ENCODE peak calls at places on chromosomes 3 and 15, in nine cellular contexts. D is coronary artery, N is A549, G is dorsolateral prefrontal cortex, P is left ventricle myocardium inferior, T is DND-41, K is cardiac muscle cell, V is RWPE1, M is GM12878. C is an unnamed sample.

GRCh38 chr3:169299129-169299528 is 364.4 kb downstream of the MECOM start:
- DNase-seq in D (no peak), N (no peak), G (no peak), P (no peak), T (no peak), K (no peak), V (no peak), M (no peak), C (no peak)

GRCh38 chr3:87320748-87321634 is 44.6 kb upstream of the POU1F1 start:
- DNase-seq in D (no peak), N (no peak), G (no peak), P (no peak), T (no peak), K (no peak), V (no peak), M (no peak), C (no peak)

GRCh38 chr3:59480486-59480995 is 430.7 kb upstream of the CFAP20DC start:
- DNase-seq in D (no peak), N (no peak), G (no peak), P (no peak), T (peak), K (peak), V (peak), M (peak), C (peak)

GRCh38 chr3:38985981-38986380 is 65.8 kb downstream of the SCN11A start:
- DNase-seq in D (no peak), N (no peak), G (no peak), P (no peak), T (no peak), K (peak), V (no peak), M (no peak), C (no peak)

GRCh38 chr3:77247817-77248216 is 207.9 kb downstream of the ROBO2 start:
- DNase-seq in D (no peak), N (no peak), G (no peak), P (no peak), T (no peak), K (no peak), V (no peak), M (no peak), C (no peak)

GRCh38 chr3:61521229-61521628 is 40.1 kb upstream of the PTPRG start:
- DNase-seq in D (no peak), N (no peak), G (no peak), P (no peak), T (no peak), K (no peak), V (no peak), M (peak), C (no peak)

GRCh38 chr15:64149424-64150235 is 1.9 kb upstream of the SNX22 start:
- DNase-seq in D (peak), N (peak), G (no peak), P (no peak), T (peak), K (peak), V (no peak), M (no peak), C (no peak)

GRCh38 chr3:171461087-171461917 is 1.1 kb upstream of the TNIK start:
- DNase-seq in D (no peak), N (peak), G (no peak), P (no peak), T (no peak), K (peak), V (peak), M (no peak), C (peak)

GRCh38 chr3:49199244-49199899 is 28.0 kb downstream of the KLHDC8B start:
- DNase-seq in D (peak), N (no peak), G (peak), P (peak), T (no peak), K (peak), V (peak), M (no peak), C (no peak)

GRCh38 chr3:172129868-172130751 is 90.7 kb downstream of the FNDC3B start:
- DNase-seq in D (peak), N (peak), G (no peak), P (peak), T (no peak), K (peak), V (peak), M (no peak), C (peak)

GRCh38 chr3:108450444-108450843 is 60.0 kb downstream of the MYH15 start:
- DNase-seq in D (no peak), N (no peak), G (no peak), P (no peak), T (no peak), K (no peak), V (no peak), M (no peak), C (peak)

GRCh38 chr15:42107483-42107882 is 13.1 kb upstream of the PLA2G4D start:
- DNase-seq in D (no peak), N (no peak), G (peak), P (no peak), T (no peak), K (no peak), V (no peak), M (no peak), C (no peak)

GRCh38 chr3:151852074-151852811 is 21.2 kb upstream of the SUCNR1 start:
- DNase-seq in D (no peak), N (no peak), G (no peak), P (no peak), T (peak), K (no peak), V (no peak), M (no peak), C (no peak)

GRCh38 chr15:40106203-40107161 is 2.2 kb downstream of the BMF start:
- DNase-seq in D (peak), N (peak), G (no peak), P (peak), T (no peak), K (peak), V (peak), M (peak), C (no peak)

GRCh38 chr15:57647791-57648130 is 56.1 kb downstream of the MYZAP start:
- DNase-seq in D (no peak), N (no peak), G (no peak), P (no peak), T (no peak), K (peak), V (peak), M (no peak), C (no peak)

GRCh38 chr15:25767356-25768151 is 95.6 kb downstream of the ATP10A start:
- DNase-seq in D (no peak), N (no peak), G (no peak), P (no peak), T (no peak), K (no peak), V (no peak), M (no peak), C (no peak)

GRCh38 chr15:86935841-86936240 is 856.2 kb downstream of the AGBL1 start:
- DNase-seq in D (no peak), N (no peak), G (no peak), P (no peak), T (no peak), K (no peak), V (no peak), M (no peak), C (no peak)

GRCh38 chr3:119310052-119310451 is 15.9 kb downstream of the ARHGAP31 start:
- DNase-seq in D (no peak), N (no peak), G (no peak), P (no peak), T (no peak), K (peak), V (no peak), M (no peak), C (peak)

GRCh38 chr3:6994081-6994668 is 133.3 kb downstream of the GRM7 start:
- DNase-seq in D (no peak), N (peak), G (no peak), P (no peak), T (no peak), K (no peak), V (no peak), M (no peak), C (no peak)

GRCh38 chr3:18386274-18386673 is 38.9 kb downstream of the SATB1 start:
- DNase-seq in D (no peak), N (no peak), G (no peak), P (no peak), T (no peak), K (no peak), V (no peak), M (no peak), C (no peak)

GRCh38 chr3:171192176-171192854 is 165.8 kb upstream of the SLC2A2 start:
- DNase-seq in D (no peak), N (peak), G (no peak), P (no peak), T (no peak), K (peak), V (peak), M (no peak), C (peak)

GRCh38 chr3:126126811-126127431 is 43.0 kb upstream of the SLC41A3 start:
- DNase-seq in D (peak), N (no peak), G (peak), P (peak), T (no peak), K (no peak), V (no peak), M (no peak), C (no peak)

GRCh38 chr3:123821920-123822319 is 62.2 kb downstream of the MYLK start:
- DNase-seq in D (no peak), N (no peak), G (no peak), P (no peak), T (no peak), K (no peak), V (no peak), M (no peak), C (no peak)

GRCh38 chr3:123818324-123818920 is 65.7 kb downstream of the MYLK start:
- DNase-seq in D (no peak), N (no peak), G (no peak), P (no peak), T (no peak), K (peak), V (no peak), M (no peak), C (no peak)

GRCh38 chr3:123817413-123817812 is 66.7 kb downstream of the MYLK start:
- DNase-seq in D (no peak), N (no peak), G (no peak), P (no peak), T (no peak), K (peak), V (no peak), M (no peak), C (no peak)

GRCh38 chr3:123818921-123819429 is 65.2 kb downstream of the MYLK start:
- DNase-seq in D (no peak), N (no peak), G (no peak), P (no peak), T (no peak), K (peak), V (peak), M (no peak), C (peak)

GRCh38 chr3:123819949-123820348 is 64.2 kb downstream of the MYLK start:
- DNase-seq in D (no peak), N (no peak), G (no peak), P (no peak), T (no peak), K (no peak), V (no peak), M (no peak), C (no peak)
- H3K27ac ChIP-seq in D (no peak), N (no peak), G (no peak), P (no peak), T (no peak), K (no peak), V (no peak), M (no peak), C (no peak)

DNA sequence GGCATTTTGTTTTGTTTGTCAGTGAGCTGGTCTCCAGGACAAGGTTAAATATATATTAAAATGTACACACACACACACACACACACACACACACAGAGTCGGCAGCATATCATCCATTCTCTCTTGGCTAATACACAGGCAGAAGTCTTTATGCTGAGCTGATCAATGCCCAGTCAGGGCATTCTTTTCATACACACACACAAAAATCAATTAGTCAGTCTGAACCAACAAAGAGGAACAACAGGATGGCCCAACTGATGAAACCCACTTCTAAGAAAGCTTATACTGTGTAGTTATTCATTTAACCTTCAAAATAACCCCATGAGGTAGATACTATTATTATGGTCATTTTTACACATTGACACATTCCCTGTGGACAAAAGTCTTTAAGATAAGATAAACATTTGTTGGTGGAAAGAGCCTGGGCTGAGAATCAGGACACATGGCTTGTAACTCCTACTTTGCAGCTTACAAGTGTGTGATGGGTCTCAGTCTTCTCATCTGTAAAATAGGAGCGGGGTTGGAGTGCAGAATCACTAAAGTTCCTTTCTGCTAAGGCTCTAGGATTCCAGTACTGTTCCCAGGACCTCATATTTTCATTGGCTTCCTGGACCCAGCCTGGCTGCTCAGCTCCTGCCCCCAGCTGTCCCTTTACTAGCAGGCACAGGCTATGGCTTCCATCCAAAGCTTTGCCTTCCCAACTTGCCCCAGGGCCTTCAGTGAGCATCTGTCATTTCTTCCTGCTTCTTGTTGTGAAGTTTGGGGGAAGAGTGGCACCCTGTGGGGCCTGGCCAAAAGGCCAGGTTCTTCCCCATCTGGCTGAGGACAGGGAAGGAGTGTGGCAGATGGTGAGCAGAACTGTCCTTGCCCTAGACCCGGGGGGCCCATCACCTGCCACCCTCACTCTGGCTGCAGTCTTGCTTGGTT is 27.2 kb upstream of the GLCE start:
- DNase-seq in D (no peak), N (peak), G (no peak), P (no peak), T (no peak), K (no peak), V (no peak), M (no peak), C (no peak)
- TF ChIP-seq CTCF in D (no peak), N (no peak), G (no peak), P (no peak), T (no peak), K (no peak), V (no peak), M (no peak), C (no peak)

GRCh38 chr15:83404143-83404542 is 43.0 kb upstream of the SH3GL3 start:
- DNase-seq in D (no peak), N (no peak), G (no peak), P (peak), T (no peak), K (no peak), V (no peak), M (no peak), C (no peak)

GRCh38 chr15:83396071-83396470 is 51.1 kb upstream of the SH3GL3 start:
- DNase-seq in D (no peak), N (no peak), G (no peak), P (no peak), T (no peak), K (peak), V (no peak), M (no peak), C (no peak)

GRCh38 chr15:83398591-83398990 is 48.5 kb upstream of the SH3GL3 start:
- DNase-seq in D (no peak), N (no peak), G (no peak), P (no peak), T (no peak), K (peak), V (peak), M (no peak), C (peak)
- H3K27ac ChIP-seq in D (no peak), N (no peak), G (no peak), P (no peak), T (no peak), K (no peak), V (no peak), M (no peak), C (peak)

DNA sequence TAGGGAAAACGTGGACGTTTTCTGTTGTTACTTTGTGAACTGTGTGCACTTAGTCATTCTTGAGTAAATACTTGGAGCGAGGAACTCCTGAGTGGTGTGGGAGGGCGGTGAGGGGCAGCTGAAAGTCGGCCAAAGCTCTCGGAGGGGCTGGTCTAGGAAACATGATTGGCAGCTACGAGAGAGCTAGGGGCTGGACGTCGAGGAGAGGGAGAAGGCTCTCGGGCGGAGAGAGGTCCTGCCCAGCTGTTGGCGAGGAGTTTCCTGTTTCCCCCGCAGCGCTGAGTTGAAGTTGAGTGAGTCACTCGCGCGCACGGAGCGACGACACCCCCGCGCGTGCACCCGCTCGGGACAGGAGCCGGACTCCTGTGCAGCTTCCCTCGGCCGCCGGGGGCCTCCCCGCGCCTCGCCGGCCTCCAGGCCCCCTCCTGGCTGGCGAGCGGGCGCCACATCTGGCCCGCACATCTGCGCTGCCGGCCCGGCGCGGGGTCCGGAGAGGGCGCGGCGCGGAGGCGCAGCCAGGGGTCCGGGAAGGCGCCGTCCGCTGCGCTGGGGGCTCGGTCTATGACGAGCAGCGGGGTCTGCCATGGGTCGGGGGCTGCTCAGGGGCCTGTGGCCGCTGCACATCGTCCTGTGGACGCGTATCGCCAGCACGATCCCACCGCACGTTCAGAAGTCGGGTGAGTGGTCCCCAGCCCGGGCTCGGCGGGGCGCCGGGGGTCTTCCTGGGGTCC is at the start of gene TGFBR2:
- DNase-seq in D (peak), N (peak), G (peak), P (peak), T (peak), K (peak), V (peak), M (peak), C (peak)
- TF ChIP-seq CTCF in D (no peak), N (no peak), G (no peak), P (peak), T (peak), K (peak), V (peak), M (no peak), C (peak)

GRCh38 chr3:73324203-73325155 is 263.0 kb downstream of the EBLN2 start:
- DNase-seq in D (no peak), N (no peak), G (no peak), P (no peak), T (no peak), K (peak), V (no peak), M (no peak), C (no peak)
- H3K27ac ChIP-seq in D (no peak), N (no peak), G (no peak), P (no peak), T (no peak), K (no peak), V (no peak), M (no peak), C (no peak)

DNA sequence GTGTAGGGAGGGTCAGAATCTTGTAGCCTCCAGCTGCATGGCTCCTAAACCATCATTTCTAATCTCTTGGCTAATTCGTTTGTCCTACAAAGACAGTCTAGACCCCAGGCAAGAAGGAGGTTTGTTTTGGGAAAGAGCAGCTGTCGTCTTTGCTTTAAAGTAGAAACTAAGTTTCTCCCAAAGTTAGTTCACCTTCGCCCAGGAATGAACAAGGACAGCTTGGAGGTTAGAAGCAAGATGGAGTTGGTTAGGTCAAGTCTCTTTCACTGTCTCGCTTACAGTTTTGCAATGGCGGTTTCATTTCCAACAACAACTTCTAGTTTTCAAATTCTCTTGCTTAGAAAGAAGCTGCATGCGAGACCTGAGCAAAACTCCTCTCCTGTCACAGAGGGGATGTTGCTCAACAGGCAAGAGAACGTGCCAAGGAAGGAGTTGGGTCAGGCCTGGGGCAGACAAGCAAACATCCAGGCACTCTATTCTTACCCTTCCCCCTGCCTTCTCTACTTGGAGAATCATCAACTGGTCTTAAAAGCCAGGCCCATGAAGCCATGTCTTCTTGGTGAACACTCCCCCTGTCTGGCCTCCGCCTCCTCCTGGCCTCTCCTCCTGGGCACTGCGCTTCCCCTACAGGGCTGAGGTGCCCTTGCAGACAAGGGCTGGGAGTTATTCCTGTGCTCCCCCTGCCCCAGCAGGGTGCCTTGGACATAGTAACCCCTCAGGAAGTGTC is 57.6 kb downstream of the TMEM44 start:
- DNase-seq in D (no peak), N (peak), G (no peak), P (no peak), T (no peak), K (peak), V (no peak), M (no peak), C (no peak)
- TF ChIP-seq CTCF in D (no peak), N (no peak), G (no peak), P (no peak), T (no peak), K (peak), V (no peak), M (no peak), C (no peak)

DNA sequence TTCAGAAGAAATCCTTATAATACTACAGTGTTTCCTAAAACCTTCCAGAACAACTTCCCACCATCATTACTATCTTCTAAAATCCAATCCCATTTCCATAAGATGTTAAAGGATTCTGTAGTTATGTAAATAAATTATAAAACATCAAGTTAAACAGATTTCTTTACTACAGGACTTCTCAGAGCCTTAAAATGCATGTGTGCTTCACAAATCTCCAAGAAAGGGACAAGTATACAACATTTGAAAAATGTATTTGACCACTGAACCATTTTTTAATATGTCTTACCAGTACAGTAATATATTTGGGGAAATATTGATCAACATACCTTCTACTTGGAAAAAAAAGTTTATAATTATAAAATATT is 57.5 kb downstream of the IGF2BP2 start:
- DNase-seq in D (no peak), N (no peak), G (no peak), P (no peak), T (no peak), K (no peak), V (no peak), M (no peak), C (no peak)
- H3K27ac ChIP-seq in D (no peak), N (no peak), G (no peak), P (no peak), T (no peak), K (peak), V (no peak), M (no peak), C (peak)

DNA sequence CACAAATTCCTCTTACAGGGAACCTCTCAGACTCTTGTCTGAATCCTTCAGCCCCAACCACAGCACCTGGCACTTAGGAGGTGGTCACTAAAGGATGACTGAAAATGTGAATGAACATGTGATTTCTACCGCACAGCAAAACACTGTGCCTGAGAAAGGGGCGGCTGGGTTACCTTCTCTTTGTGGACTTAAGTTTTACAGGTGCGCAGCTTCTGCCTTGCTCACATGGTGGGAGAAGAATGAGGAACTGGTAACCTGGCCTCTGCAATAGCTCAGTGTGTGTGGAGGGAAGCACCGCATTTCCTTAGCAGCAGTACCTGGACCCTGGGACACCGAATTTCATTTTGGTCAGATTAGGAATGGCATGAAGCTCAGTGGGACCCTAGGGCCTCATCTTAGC is 9.8 kb upstream of the ETV5 start:
- DNase-seq in D (no peak), N (no peak), G (no peak), P (no peak), T (no peak), K (no peak), V (no peak), M (no peak), C (no peak)
- TF ChIP-seq CTCF in D (no peak), N (no peak), G (no peak), P (no peak), T (no peak), K (no peak), V (no peak), M (no peak), C (no peak)